ENCODE peak calls at places on chromosomes 2 and 18, in five cellular contexts. U is right lobe of liver, B is IMR-90, A is esophagus squamous epithelium, M is HCT116. T is an unnamed sample.
A peak's percentile ranks its signal among the peaks of the same experiment; 100 is the strongest.

GRCh38 chr2:188607501-188607900 is 315.8 kb downstream of the GULP1 start:
- DNase-seq in M (no peak), B (no peak), A (no peak), U (no peak), T (no peak)

GRCh38 chr2:99354060-99354459 is 16.9 kb downstream of the EIF5B start:
- DNase-seq in B (peak; percentile 46), A (no peak), U (no peak), M (no peak), T (no peak)

GRCh38 chr2:127188797-127189196 is 31.3 kb downstream of the CYP27C1 start:
- DNase-seq in B (no peak), M (no peak), U (no peak), A (no peak), T (no peak)

GRCh38 chr2:136131484-136131960 is 13.6 kb upstream of the CXCR4 start:
- DNase-seq in A (no peak), M (no peak), U (no peak), B (no peak), T (no peak)

GRCh38 chr2:239400000-239400831 is 604 bp downstream of the HDAC4 start:
- DNase-seq in M (no peak), A (no peak), U (no peak), B (peak; percentile 36), T (no peak)

GRCh38 chr2:240791821-240792657 is 28.0 kb downstream of the KIF1A start:
- DNase-seq in U (peak; percentile 49), B (no peak), M (no peak), A (no peak), T (no peak)

GRCh38 chr2:231174211-231174651 is 24.2 kb upstream of the ARMC9 start:
- DNase-seq in A (no peak), B (no peak), U (no peak), M (no peak), T (no peak)

GRCh38 chr2:67399144-67399543 is 2.0 kb downstream of the ETAA1 start:
- DNase-seq in A (no peak), B (no peak), U (no peak), M (no peak), T (no peak)

GRCh38 chr2:88307817-88308216 is 137.7 kb downstream of the THNSL2 start:
- DNase-seq in B (peak; percentile 0), M (peak; percentile 51), A (no peak), U (no peak), T (no peak)

GRCh38 chr2:24492283-24493272 is 1.5 kb downstream of the NCOA1 start:
- DNase-seq in B (no peak), M (no peak), U (no peak), A (no peak), T (no peak)

GRCh38 chr2:143161982-143162837 is 33.0 kb downstream of the ARHGAP15 start:
- DNase-seq in A (no peak), M (peak; percentile 56), U (no peak), B (peak; percentile 58), T (peak; percentile 33)

GRCh38 chr2:240689975-240690374 is 1.7 kb upstream of the AQP12A start:
- DNase-seq in M (no peak), A (no peak), B (no peak), U (peak; percentile 14), T (no peak)

GRCh38 chr2:223585691-223586090 is 16.5 kb downstream of the SCG2 start:
- DNase-seq in B (peak; percentile 28), U (no peak), M (no peak), A (no peak), T (no peak)

GRCh38 chr2:15889800-15890498 is 50.4 kb upstream of the MYCN start:
- DNase-seq in M (no peak), U (no peak), B (no peak), A (no peak), T (no peak)

GRCh38 chr2:171999125-171999524 is 628 bp upstream of the METAP1D start:
- DNase-seq in B (no peak), U (no peak), M (no peak), A (no peak), T (no peak)

GRCh38 chr2:118667964-118668363 is 179.5 kb downstream of the EN1 start:
- DNase-seq in B (peak; percentile 79), A (no peak), U (no peak), M (no peak), T (no peak)

GRCh38 chr2:176189666-176190641 is 1.5 kb downstream of the HOXD1 start:
- DNase-seq in M (no peak), B (no peak), U (no peak), A (no peak), T (no peak)

GRCh38 chr18:46174317-46175039 is 70.3 kb downstream of the HAUS1 start:
- DNase-seq in A (no peak), M (no peak), U (peak; percentile 61), B (peak; percentile 30), T (no peak)

GRCh38 chr18:10838594-10838993 is 310.8 kb downstream of the PIEZO2 start:
- DNase-seq in M (no peak), A (no peak), B (peak; percentile 87), U (no peak), T (no peak)

GRCh38 chr2:105708697-105709096 is 36.0 kb upstream of the NCK2 start:
- DNase-seq in U (no peak), M (no peak), A (no peak), B (no peak), T (no peak)

GRCh38 chr2:164589522-164589921 is 31.8 kb downstream of the GRB14 start:
- DNase-seq in B (no peak), M (no peak), U (no peak), A (no peak), T (no peak)

GRCh38 chr2:42975358-42975717 is 183.0 kb upstream of the HAAO start:
- DNase-seq in U (peak; percentile 53), B (no peak), A (no peak), M (no peak), T (no peak)
- H3K4me3 ChIP-seq in U (peak overlapping the region; percentile 33), B (peak overlapping the region; percentile 15), A (peak overlapping the region; percentile 42), M (peak overlapping the region; percentile 11), T (peak overlapping the region; percentile 18)

DNA sequence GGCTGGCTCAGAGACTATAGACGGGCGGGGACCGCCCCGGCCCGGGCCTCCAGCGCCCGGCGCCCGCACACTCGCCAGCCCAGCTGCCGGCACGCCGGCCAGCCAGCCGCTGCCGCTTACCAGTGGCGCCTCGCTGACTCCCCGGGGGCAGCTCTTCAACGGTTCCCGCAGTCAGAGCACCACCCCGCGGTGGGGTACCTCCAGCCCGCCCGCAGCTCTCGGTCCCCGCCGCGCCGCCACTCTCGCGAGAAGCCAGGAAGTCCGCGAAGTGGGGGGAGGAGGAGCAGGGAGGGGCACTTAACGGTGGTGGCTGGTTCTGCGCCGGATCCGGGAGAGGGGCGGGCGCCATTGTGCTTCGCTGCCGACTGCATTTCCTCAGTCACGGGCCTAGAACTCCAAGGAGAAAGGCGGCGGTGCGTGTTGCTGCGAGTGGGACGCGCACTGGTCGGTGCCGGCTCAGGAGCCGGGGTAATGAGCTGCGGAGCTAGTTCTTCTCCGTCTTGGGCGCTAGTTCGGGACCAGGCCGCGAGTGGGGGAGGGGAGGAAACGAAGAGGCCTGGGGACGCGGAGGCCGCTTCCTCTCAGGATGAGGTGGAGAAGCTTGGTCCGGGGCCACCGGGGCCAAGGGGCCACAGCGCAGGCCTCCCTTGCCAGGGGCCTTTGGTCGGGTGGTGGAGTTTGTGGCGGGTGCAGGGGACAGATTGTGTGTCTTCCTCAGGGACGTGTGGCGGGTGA is at the start of gene MARCHF7:
- DNase-seq in A (peak; percentile 83), B (peak; percentile 95), M (peak; percentile 89), U (peak; percentile 98), T (peak; percentile 96)
- TF ChIP-seq POLR2A in A (peak; percentile 98), B (peak; percentile 97), M (peak; percentile 48), U (peak; percentile 97), T (peak; percentile 98)

DNA sequence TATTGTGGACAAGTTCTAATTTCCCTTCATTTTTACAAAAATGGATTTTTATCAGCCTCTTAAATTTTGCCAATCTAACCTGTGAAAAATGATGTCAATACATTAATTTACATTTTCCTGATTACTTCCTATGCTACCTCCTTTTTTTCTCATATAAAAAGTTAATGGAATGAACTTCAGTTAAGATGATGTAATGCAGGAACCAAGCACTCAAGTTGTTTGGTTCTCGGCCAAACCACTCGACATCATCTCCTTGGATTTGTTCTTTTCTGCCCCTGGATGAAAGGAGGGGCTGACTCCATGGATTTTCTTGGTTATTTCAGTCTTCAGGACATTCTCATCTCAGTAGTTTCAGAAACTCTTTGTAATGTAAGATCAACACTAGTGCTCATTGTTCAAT is 253.1 kb upstream of the NXPH2 start:
- DNase-seq in B (no peak), M (no peak), A (no peak), U (no peak), T (no peak)
- H3K27ac ChIP-seq in B (no peak overlapping the region), M (no peak overlapping the region), A (no peak overlapping the region), U (no peak overlapping the region), T (no peak overlapping the region)

GRCh38 chr2:119765404-119766002 is 5.8 kb downstream of the PTPN4 start:
- DNase-seq in U (no peak), A (no peak), B (no peak), M (no peak), T (no peak)
- H3K4me3 ChIP-seq in U (no peak overlapping the region), A (no peak overlapping the region), B (no peak overlapping the region), M (no peak overlapping the region), T (no peak overlapping the region)